ENCODE peak calls at places on chromosome 14, in ten cellular contexts. B is cardiac muscle cell; Y is CD4-positive, alpha-beta memory T cell; M is H7; C is aorta; J is right lobe of liver; F is psoas muscle; R is fibroblast of lung; H is effector memory CD4-positive, alpha-beta T cell; Z is adrenal gland. K is an unnamed sample.
A peak's percentile ranks its signal among the peaks of the same experiment; 100 is the strongest.

GRCh38 chr14:99964979-99965378 is 100.2 kb upstream of the EVL start:
- DNase-seq in B (no peak), Y (no peak), M (no peak), C (no peak), J (no peak), F (no peak), R (no peak), H (no peak), Z (no peak), K (no peak)

GRCh38 chr14:95183532-95184412 is 26.4 kb upstream of the DICER1 start:
- DNase-seq in B (peak; percentile 50), Y (no peak), M (no peak), C (no peak), J (no peak), F (no peak), R (peak; percentile 14), H (no peak), Z (no peak), K (no peak)

GRCh38 chr14:67718265-67718664 is 16.6 kb downstream of the RDH12 start:
- DNase-seq in B (no peak), Y (no peak), M (no peak), C (no peak), J (no peak), F (no peak), R (no peak), H (no peak), Z (no peak), K (no peak)

GRCh38 chr14:96764012-96764411 is 33.2 kb upstream of the VRK1 start:
- DNase-seq in B (no peak), Y (no peak), M (no peak), C (no peak), J (no peak), F (no peak), R (no peak), H (no peak), Z (no peak), K (no peak)

GRCh38 chr14:55705651-55706340 is 125.8 kb downstream of the KTN1 start:
- DNase-seq in B (no peak), Y (no peak), M (no peak), C (no peak), J (no peak), F (no peak), R (peak; percentile 20), H (no peak), Z (no peak), K (no peak)

GRCh38 chr14:75941030-75941429 is 40.8 kb downstream of the TGFB3 start:
- DNase-seq in B (no peak), Y (no peak), M (no peak), C (no peak), J (no peak), F (peak; percentile 89), R (peak; percentile 11), H (no peak), Z (no peak), K (no peak)

GRCh38 chr14:26531894-26532293 is 65.9 kb downstream of the NOVA1 start:
- DNase-seq in B (peak; percentile 79), Y (no peak), M (no peak), C (no peak), J (no peak), F (no peak), R (peak; percentile 86), H (no peak), Z (no peak), K (no peak)

GRCh38 chr14:48584031-48584430 is 908.6 kb upstream of the MDGA2 start:
- DNase-seq in B (no peak), Y (no peak), M (no peak), C (no peak), J (no peak), F (no peak), R (peak; percentile 50), H (no peak), Z (no peak), K (no peak)

GRCh38 chr14:65222434-65222833 is 120.1 kb upstream of the MAX start:
- DNase-seq in B (peak; percentile 87), Y (peak; percentile 55), M (peak; percentile 70), C (peak; percentile 52), J (peak; percentile 49), F (peak; percentile 65), R (peak; percentile 57), H (peak; percentile 27), Z (peak; percentile 52), K (no peak)

GRCh38 chr14:22845821-22846625 is 9.6 kb downstream of the MMP14 start:
- DNase-seq in B (no peak), Y (no peak), M (no peak), C (no peak), J (no peak), F (no peak), R (no peak), H (no peak), Z (no peak), K (peak; percentile 70)
- H3K36me3 ChIP-seq in B (no peaks in the 10 kb centered on the region), Y (no peaks in the 10 kb centered on the region), M (peaks cover 21% of the 10 kb centered on the region), C (no peaks in the 10 kb centered on the region), J (no peaks in the 10 kb centered on the region), F (peaks cover 24% of the 10 kb centered on the region), R (peaks cover 54% of the 10 kb centered on the region), H (no peaks in the 10 kb centered on the region), Z (peaks cover 59% of the 10 kb centered on the region), K (peaks cover 44% of the 10 kb centered on the region)

GRCh38 chr14:104757681-104758392 is 4.9 kb downstream of the SIVA1 start:
- DNase-seq in B (no peak), Y (peak; percentile 4), M (no peak), C (no peak), J (no peak), F (no peak), R (no peak), H (no peak), Z (no peak), K (peak; percentile 54)

GRCh38 chr14:104758981-104759975 is 6.3 kb downstream of the SIVA1 start:
- DNase-seq in B (no peak), Y (peak; percentile 30), M (no peak), C (no peak), J (no peak), F (no peak), R (no peak), H (no peak), Z (no peak), K (peak; percentile 58)

GRCh38 chr14:104756477-104757237 is 3.7 kb downstream of the SIVA1 start:
- DNase-seq in B (no peak), Y (peak; percentile 6), M (no peak), C (no peak), J (no peak), F (no peak), R (no peak), H (no peak), Z (no peak), K (peak; percentile 52)

GRCh38 chr14:104755621-104756020 is 2.7 kb downstream of the SIVA1 start:
- DNase-seq in B (no peak), Y (no peak), M (no peak), C (no peak), J (no peak), F (no peak), R (no peak), H (no peak), Z (no peak), K (no peak)

DNA sequence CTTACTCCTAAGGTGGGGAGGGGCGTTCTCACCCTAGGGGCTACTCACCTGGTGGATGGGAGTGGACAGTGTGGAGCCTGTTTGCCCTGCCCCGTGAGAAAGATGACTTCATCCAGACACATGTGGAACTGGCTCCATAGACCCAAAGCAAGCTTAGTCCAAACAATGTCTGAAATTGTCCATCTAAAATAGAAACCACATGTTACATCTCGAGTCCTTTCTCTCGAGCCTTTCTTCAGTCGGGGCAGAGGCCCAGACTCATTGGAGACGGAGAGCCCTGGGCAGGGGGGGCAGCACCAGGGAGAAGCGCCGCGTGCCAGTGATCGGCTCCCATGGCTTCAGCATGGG is 4.3 kb downstream of the SIVA1 start:
- DNase-seq in B (no peak), Y (peak; percentile 8), M (no peak), C (no peak), J (no peak), F (no peak), R (no peak), H (no peak), Z (no peak), K (peak; percentile 62)
- H3K36me3 ChIP-seq in B (peaks cover 12% of the 10 kb centered on the region), Y (peaks cover 40% of the 10 kb centered on the region), M (peaks cover 20% of the 10 kb centered on the region), C (no peaks in the 10 kb centered on the region), J (peaks cover 15% of the 10 kb centered on the region), F (peaks cover 45% of the 10 kb centered on the region), R (peaks cover 29% of the 10 kb centered on the region), H (peaks cover 49% of the 10 kb centered on the region), Z (peaks cover 47% of the 10 kb centered on the region), K (peaks cover 26% of the 10 kb centered on the region)

DNA sequence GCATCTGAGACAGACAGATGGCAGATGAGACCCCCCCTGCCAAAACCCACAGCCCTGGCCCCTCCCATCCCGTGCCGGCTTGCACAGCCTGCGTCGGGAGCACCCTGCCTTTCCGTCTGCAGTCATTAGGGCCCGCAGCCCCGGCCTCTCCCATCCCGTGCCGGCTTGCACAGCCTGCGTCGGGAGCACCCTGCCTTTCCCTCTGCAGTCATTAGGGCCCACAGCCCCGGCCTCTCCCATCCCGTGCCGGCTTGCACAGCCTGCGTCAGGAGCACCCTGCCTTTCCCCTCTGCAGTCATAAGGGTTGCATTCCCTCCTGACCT is 79.2 kb upstream of the DYNC1H1 start:
- DNase-seq in B (no peak), Y (no peak), M (no peak), C (no peak), J (no peak), F (no peak), R (no peak), H (no peak), Z (no peak), K (no peak)
- H3K36me3 ChIP-seq in B (peaks cover 20% of the 10 kb centered on the region), Y (peaks cover 84% of the 10 kb centered on the region), M (peaks cover 1% of the 10 kb centered on the region), C (peaks cover 5% of the 10 kb centered on the region), J (peaks cover 8% of the 10 kb centered on the region), F (peaks cover 81% of the 10 kb centered on the region), R (peaks cover 5% of the 10 kb centered on the region), H (peaks cover 82% of the 10 kb centered on the region), Z (peaks cover 65% of the 10 kb centered on the region), K (peaks cover 17% of the 10 kb centered on the region)

GRCh38 chr14:52000631-52001030 is 11.3 kb downstream of the RTRAF start:
- DNase-seq in B (no peak), Y (no peak), M (no peak), C (no peak), J (no peak), F (no peak), R (no peak), H (no peak), Z (no peak), K (no peak)
- H3K36me3 ChIP-seq in B (peaks cover 77% of the 10 kb centered on the region), Y (peaks cover 55% of the 10 kb centered on the region), M (peaks cover 23% of the 10 kb centered on the region), C (no peaks in the 10 kb centered on the region), J (peaks cover 30% of the 10 kb centered on the region), F (peaks cover 95% of the 10 kb centered on the region), R (peaks cover 25% of the 10 kb centered on the region), H (peaks cover 60% of the 10 kb centered on the region), Z (peaks cover 45% of the 10 kb centered on the region), K (peaks cover 41% of the 10 kb centered on the region)

GRCh38 chr14:51621654-51622053 is 30.1 kb upstream of the FRMD6 start:
- DNase-seq in B (no peak), Y (no peak), M (no peak), C (no peak), J (no peak), F (no peak), R (no peak), H (no peak), Z (no peak), K (no peak)
- H3K36me3 ChIP-seq in B (no peaks in the 10 kb centered on the region), Y (no peaks in the 10 kb centered on the region), M (no peaks in the 10 kb centered on the region), C (no peaks in the 10 kb centered on the region), J (no peaks in the 10 kb centered on the region), F (no peaks in the 10 kb centered on the region), R (no peaks in the 10 kb centered on the region), H (no peaks in the 10 kb centered on the region), Z (no peaks in the 10 kb centered on the region), K (no peaks in the 10 kb centered on the region)

GRCh38 chr14:51109651-51110050 is 14.7 kb upstream of the TRIM9 start:
- DNase-seq in B (no peak), Y (no peak), M (no peak), C (no peak), J (no peak), F (no peak), R (no peak), H (no peak), Z (no peak), K (no peak)
- H3K36me3 ChIP-seq in B (no peaks in the 10 kb centered on the region), Y (no peaks in the 10 kb centered on the region), M (no peaks in the 10 kb centered on the region), C (no peaks in the 10 kb centered on the region), J (no peaks in the 10 kb centered on the region), F (no peaks in the 10 kb centered on the region), R (no peaks in the 10 kb centered on the region), H (no peaks in the 10 kb centered on the region), Z (no peaks in the 10 kb centered on the region), K (no peaks in the 10 kb centered on the region)

GRCh38 chr14:24439830-24440605 is 2.6 kb downstream of the SDR39U1 start:
- DNase-seq in B (no peak), Y (no peak), M (no peak), C (no peak), J (no peak), F (peak; percentile 55), R (no peak), H (no peak), Z (no peak), K (peak; percentile 71)
- H3K36me3 ChIP-seq in B (peaks cover 23% of the 10 kb centered on the region), Y (peaks cover 40% of the 10 kb centered on the region), M (peaks cover 19% of the 10 kb centered on the region), C (no peaks in the 10 kb centered on the region), J (peaks cover 33% of the 10 kb centered on the region), F (peaks cover 67% of the 10 kb centered on the region), R (peaks cover 27% of the 10 kb centered on the region), H (peaks cover 35% of the 10 kb centered on the region), Z (peaks cover 45% of the 10 kb centered on the region), K (peaks cover 26% of the 10 kb centered on the region)